ENCODE peak calls at places on chromosome 17, in ten cellular contexts. One of them, this sample, is unnamed.
A peak's percentile ranks its signal among the peaks of the same experiment; 100 is the strongest.

GRCh38 chr17:35740997-35741931 is 9.8 kb downstream of the RASL10B start:
- DNase-seq in mesenchymal stem cell: no peak
- DNase-seq in upper lobe of left lung: no peak
- DNase-seq in effector memory CD4-positive, alpha-beta T cell: no peak
- DNase-seq in colonic mucosa: no peak
- DNase-seq in uterus: no peak
- DNase-seq in lower lobe of right lung: no peak
- DNase-seq in psoas muscle: no peak
- DNase-seq in Peyer's patch: no peak
- DNase-seq in testis: peak; percentile 27
- DNase-seq in this sample: no peak

GRCh38 chr17:72334205-72334604 is 213.4 kb downstream of the SOX9 start:
- DNase-seq in testis: no peak
- DNase-seq in effector memory CD4-positive, alpha-beta T cell: no peak
- DNase-seq in Peyer's patch: no peak
- DNase-seq in upper lobe of left lung: no peak
- DNase-seq in colonic mucosa: no peak
- DNase-seq in psoas muscle: no peak
- DNase-seq in mesenchymal stem cell: peak; percentile 72
- DNase-seq in uterus: no peak
- DNase-seq in lower lobe of right lung: no peak
- DNase-seq in this sample: no peak

GRCh38 chr17:41486316-41486715 is 3.4 kb downstream of the KRT36 start:
- DNase-seq in lower lobe of right lung: no peak
- DNase-seq in upper lobe of left lung: no peak
- DNase-seq in uterus: no peak
- DNase-seq in colonic mucosa: no peak
- DNase-seq in testis: no peak
- DNase-seq in Peyer's patch: peak; percentile 37
- DNase-seq in mesenchymal stem cell: no peak
- DNase-seq in effector memory CD4-positive, alpha-beta T cell: no peak
- DNase-seq in psoas muscle: no peak
- DNase-seq in this sample: no peak

GRCh38 chr17:10879110-10879509 is 41.2 kb upstream of the PIRT start:
- DNase-seq in psoas muscle: no peak
- DNase-seq in effector memory CD4-positive, alpha-beta T cell: no peak
- DNase-seq in mesenchymal stem cell: no peak
- DNase-seq in Peyer's patch: no peak
- DNase-seq in testis: peak; percentile 50
- DNase-seq in upper lobe of left lung: no peak
- DNase-seq in lower lobe of right lung: no peak
- DNase-seq in uterus: no peak
- DNase-seq in colonic mucosa: peak; percentile 45
- DNase-seq in this sample: peak; percentile 12

GRCh38 chr17:694239-694638 is 20.4 kb downstream of the VPS53 start:
- DNase-seq in psoas muscle: no peak
- DNase-seq in lower lobe of right lung: no peak
- DNase-seq in testis: no peak
- DNase-seq in Peyer's patch: no peak
- DNase-seq in mesenchymal stem cell: peak; percentile 92
- DNase-seq in colonic mucosa: no peak
- DNase-seq in uterus: no peak
- DNase-seq in effector memory CD4-positive, alpha-beta T cell: no peak
- DNase-seq in upper lobe of left lung: no peak
- DNase-seq in this sample: no peak

GRCh38 chr17:75959046-75959838 is 18.4 kb upstream of the FBF1 start:
- DNase-seq in upper lobe of left lung: no peak
- DNase-seq in Peyer's patch: no peak
- DNase-seq in colonic mucosa: no peak
- DNase-seq in testis: no peak
- DNase-seq in lower lobe of right lung: no peak
- DNase-seq in mesenchymal stem cell: no peak
- DNase-seq in psoas muscle: no peak
- DNase-seq in uterus: no peak
- DNase-seq in effector memory CD4-positive, alpha-beta T cell: no peak
- DNase-seq in this sample: no peak

GRCh38 chr17:80316927-80317705 is 56.5 kb downstream of the RNF213 start:
- DNase-seq in uterus: no peak
- DNase-seq in lower lobe of right lung: no peak
- DNase-seq in effector memory CD4-positive, alpha-beta T cell: no peak
- DNase-seq in psoas muscle: no peak
- DNase-seq in colonic mucosa: no peak
- DNase-seq in testis: no peak
- DNase-seq in Peyer's patch: peak; percentile 29
- DNase-seq in upper lobe of left lung: no peak
- DNase-seq in mesenchymal stem cell: no peak
- DNase-seq in this sample: no peak

GRCh38 chr17:42424991-42425610 is 2.0 kb upstream of the CAVIN1 start:
- DNase-seq in effector memory CD4-positive, alpha-beta T cell: no peak
- DNase-seq in lower lobe of right lung: no peak
- DNase-seq in upper lobe of left lung: no peak
- DNase-seq in colonic mucosa: no peak
- DNase-seq in uterus: no peak
- DNase-seq in mesenchymal stem cell: peak; percentile 44
- DNase-seq in psoas muscle: no peak
- DNase-seq in Peyer's patch: no peak
- DNase-seq in testis: no peak
- DNase-seq in this sample: no peak

GRCh38 chr17:31411707-31412285 is 20.3 kb downstream of the RAB11FIP4 start:
- DNase-seq in psoas muscle: no peak
- DNase-seq in upper lobe of left lung: no peak
- DNase-seq in effector memory CD4-positive, alpha-beta T cell: no peak
- DNase-seq in colonic mucosa: no peak
- DNase-seq in testis: no peak
- DNase-seq in mesenchymal stem cell: no peak
- DNase-seq in Peyer's patch: no peak
- DNase-seq in lower lobe of right lung: no peak
- DNase-seq in uterus: no peak
- DNase-seq in this sample: no peak

GRCh38 chr17:8108972-8109668 is 9.2 kb downstream of the ALOXE3 start:
- DNase-seq in uterus: no peak
- DNase-seq in psoas muscle: no peak
- DNase-seq in effector memory CD4-positive, alpha-beta T cell: no peak
- DNase-seq in testis: no peak
- DNase-seq in mesenchymal stem cell: no peak
- DNase-seq in upper lobe of left lung: no peak
- DNase-seq in Peyer's patch: no peak
- DNase-seq in lower lobe of right lung: no peak
- DNase-seq in colonic mucosa: no peak
- DNase-seq in this sample: no peak

GRCh38 chr17:55487727-55488436 is 23.4 kb downstream of the SMIM36 start:
- DNase-seq in mesenchymal stem cell: peak; percentile 53
- DNase-seq in lower lobe of right lung: no peak
- DNase-seq in effector memory CD4-positive, alpha-beta T cell: no peak
- DNase-seq in colonic mucosa: no peak
- DNase-seq in upper lobe of left lung: no peak
- DNase-seq in testis: no peak
- DNase-seq in uterus: no peak
- DNase-seq in Peyer's patch: no peak
- DNase-seq in psoas muscle: no peak
- DNase-seq in this sample: no peak

DNA sequence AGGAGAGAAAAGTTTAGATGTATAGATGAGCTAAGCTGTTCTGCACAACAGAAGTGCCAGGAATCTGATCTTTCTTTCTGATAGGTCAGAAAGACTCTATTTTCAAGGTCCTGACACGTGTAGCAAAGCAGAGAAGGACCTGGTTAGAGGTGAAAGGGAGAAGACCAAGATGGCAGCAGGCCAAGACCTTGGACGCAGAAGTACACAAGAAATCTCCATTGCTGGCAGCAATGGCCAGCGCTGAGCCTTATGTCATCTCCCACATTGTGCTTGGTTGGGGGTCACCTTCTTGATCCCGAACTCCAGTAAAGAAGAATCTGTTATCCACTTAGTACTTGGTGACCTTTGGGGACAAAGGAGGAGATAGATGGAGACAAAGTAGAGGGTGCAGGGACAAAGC is 41.8 kb upstream of the AKAP1 start:
- DNase-seq in mesenchymal stem cell: no peak
- DNase-seq in upper lobe of left lung: no peak
- DNase-seq in lower lobe of right lung: no peak
- DNase-seq in colonic mucosa: peak; percentile 16
- DNase-seq in testis: no peak
- DNase-seq in Peyer's patch: no peak
- DNase-seq in uterus: no peak
- DNase-seq in effector memory CD4-positive, alpha-beta T cell: no peak
- DNase-seq in psoas muscle: no peak
- DNase-seq in this sample: peak; percentile 18
- H3K27me3 ChIP-seq in mesenchymal stem cell: peaks cover 73% of the 10 kb centered on the region
- H3K27me3 ChIP-seq in upper lobe of left lung: no peaks in the 10 kb centered on the region
- H3K27me3 ChIP-seq in lower lobe of right lung: peaks cover 27% of the 10 kb centered on the region
- H3K27me3 ChIP-seq in colonic mucosa: peaks cover 7% of the 10 kb centered on the region
- H3K27me3 ChIP-seq in testis: no peaks in the 10 kb centered on the region
- H3K27me3 ChIP-seq in Peyer's patch: peaks cover 6% of the 10 kb centered on the region
- H3K27me3 ChIP-seq in uterus: no peaks in the 10 kb centered on the region
- H3K27me3 ChIP-seq in effector memory CD4-positive, alpha-beta T cell: peaks cover 24% of the 10 kb centered on the region
- H3K27me3 ChIP-seq in psoas muscle: no peaks in the 10 kb centered on the region
- H3K27me3 ChIP-seq in this sample: no peaks in the 10 kb centered on the region

DNA sequence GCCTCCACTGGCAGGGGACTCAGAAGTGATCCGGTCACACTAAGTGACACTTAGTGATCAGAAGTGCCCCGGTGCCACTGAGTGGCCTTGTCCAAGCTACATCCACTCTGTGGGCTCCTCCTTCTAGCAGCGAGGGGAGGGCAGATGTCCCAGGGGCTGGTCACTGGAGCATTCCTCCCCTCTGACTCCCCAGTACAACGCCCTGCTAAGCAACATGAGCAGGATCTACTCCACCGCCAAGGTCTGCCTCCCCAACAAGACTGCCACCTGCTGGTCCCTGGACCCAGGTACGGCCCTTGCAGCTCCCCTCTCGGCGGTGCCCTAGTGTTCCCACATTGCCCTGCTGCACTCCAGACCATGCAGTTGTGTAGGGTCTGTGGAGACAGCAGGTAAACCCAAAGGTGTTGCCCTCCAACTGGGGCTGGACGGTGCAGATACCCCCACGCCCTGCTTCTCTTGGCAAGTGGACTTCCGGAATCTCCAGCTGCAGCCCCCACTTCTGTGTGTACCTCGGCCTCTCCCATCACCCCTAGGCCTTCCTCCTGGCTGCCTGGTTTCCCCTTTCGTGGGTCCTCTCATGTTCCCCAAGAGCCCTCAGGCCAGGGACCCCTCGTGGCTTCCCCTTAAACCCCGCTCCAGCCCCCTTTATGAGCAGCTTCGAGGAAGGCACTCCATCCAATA is 2.1 kb downstream of the ACE start:
- DNase-seq in effector memory CD4-positive, alpha-beta T cell: peak; percentile 61
- DNase-seq in Peyer's patch: peak; percentile 90
- DNase-seq in testis: peak; percentile 83
- DNase-seq in upper lobe of left lung: peak; percentile 81
- DNase-seq in mesenchymal stem cell: peak; percentile 90
- DNase-seq in uterus: peak; percentile 73
- DNase-seq in psoas muscle: peak; percentile 76
- DNase-seq in lower lobe of right lung: peak; percentile 83
- DNase-seq in colonic mucosa: peak; percentile 89
- DNase-seq in this sample: peak; percentile 93
- H3K27me3 ChIP-seq in effector memory CD4-positive, alpha-beta T cell: peaks cover 5% of the 10 kb centered on the region
- H3K27me3 ChIP-seq in Peyer's patch: no peaks in the 10 kb centered on the region
- H3K27me3 ChIP-seq in testis: no peaks in the 10 kb centered on the region
- H3K27me3 ChIP-seq in upper lobe of left lung: peaks cover 14% of the 10 kb centered on the region
- H3K27me3 ChIP-seq in mesenchymal stem cell: no peaks in the 10 kb centered on the region
- H3K27me3 ChIP-seq in uterus: no peaks in the 10 kb centered on the region
- H3K27me3 ChIP-seq in psoas muscle: peaks cover 15% of the 10 kb centered on the region
- H3K27me3 ChIP-seq in lower lobe of right lung: peaks cover 25% of the 10 kb centered on the region
- H3K27me3 ChIP-seq in colonic mucosa: peaks cover 6% of the 10 kb centered on the region
- H3K27me3 ChIP-seq in this sample: no peaks in the 10 kb centered on the region

DNA sequence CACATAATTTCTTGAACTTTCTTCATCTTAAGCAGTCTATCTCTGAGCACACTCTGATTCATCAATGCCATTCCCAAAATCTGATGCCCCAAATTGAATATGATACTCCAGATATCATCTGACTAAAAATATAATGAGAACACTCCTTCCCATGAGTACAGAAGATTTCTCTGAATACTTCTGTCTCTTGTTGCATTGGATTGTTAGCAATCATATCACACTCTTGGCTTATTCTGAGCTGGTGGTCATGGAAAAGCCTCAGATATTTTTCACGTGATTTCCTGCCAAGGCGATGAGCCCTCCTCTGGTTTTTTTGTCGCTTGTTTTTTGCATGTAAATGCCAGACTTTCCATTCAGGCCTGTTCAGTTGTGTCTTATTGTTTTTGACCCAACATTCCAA is 87.2 kb downstream of the NOG start:
- DNase-seq in Peyer's patch: no peak
- DNase-seq in mesenchymal stem cell: no peak
- DNase-seq in uterus: no peak
- DNase-seq in colonic mucosa: no peak
- DNase-seq in psoas muscle: no peak
- DNase-seq in upper lobe of left lung: no peak
- DNase-seq in effector memory CD4-positive, alpha-beta T cell: no peak
- DNase-seq in lower lobe of right lung: no peak
- DNase-seq in testis: no peak
- DNase-seq in this sample: no peak
- H3K27me3 ChIP-seq in Peyer's patch: peaks cover 5% of the 10 kb centered on the region
- H3K27me3 ChIP-seq in mesenchymal stem cell: peaks cover 59% of the 10 kb centered on the region
- H3K27me3 ChIP-seq in uterus: no peaks in the 10 kb centered on the region
- H3K27me3 ChIP-seq in colonic mucosa: peaks cover 19% of the 10 kb centered on the region
- H3K27me3 ChIP-seq in psoas muscle: peaks cover 2% of the 10 kb centered on the region
- H3K27me3 ChIP-seq in upper lobe of left lung: peaks cover 8% of the 10 kb centered on the region
- H3K27me3 ChIP-seq in effector memory CD4-positive, alpha-beta T cell: peaks cover 20% of the 10 kb centered on the region
- H3K27me3 ChIP-seq in lower lobe of right lung: peaks cover 64% of the 10 kb centered on the region
- H3K27me3 ChIP-seq in testis: no peaks in the 10 kb centered on the region
- H3K27me3 ChIP-seq in this sample: peaks cover 22% of the 10 kb centered on the region

GRCh38 chr17:29014716-29015115 is 8.9 kb upstream of the SEZ6 start:
- DNase-seq in testis: no peak
- DNase-seq in upper lobe of left lung: no peak
- DNase-seq in psoas muscle: no peak
- DNase-seq in colonic mucosa: no peak
- DNase-seq in mesenchymal stem cell: no peak
- DNase-seq in lower lobe of right lung: no peak
- DNase-seq in Peyer's patch: no peak
- DNase-seq in effector memory CD4-positive, alpha-beta T cell: no peak
- DNase-seq in uterus: no peak
- DNase-seq in this sample: no peak

GRCh38 chr17:29019475-29020181 is 13.8 kb upstream of the SEZ6 start:
- DNase-seq in mesenchymal stem cell: no peak
- DNase-seq in upper lobe of left lung: no peak
- DNase-seq in psoas muscle: no peak
- DNase-seq in lower lobe of right lung: no peak
- DNase-seq in uterus: no peak
- DNase-seq in colonic mucosa: no peak
- DNase-seq in Peyer's patch: no peak
- DNase-seq in effector memory CD4-positive, alpha-beta T cell: no peak
- DNase-seq in testis: no peak
- DNase-seq in this sample: peak; percentile 31

GRCh38 chr17:29016635-29017034 is 10.8 kb upstream of the SEZ6 start:
- DNase-seq in lower lobe of right lung: no peak
- DNase-seq in Peyer's patch: no peak
- DNase-seq in upper lobe of left lung: no peak
- DNase-seq in psoas muscle: no peak
- DNase-seq in uterus: no peak
- DNase-seq in effector memory CD4-positive, alpha-beta T cell: no peak
- DNase-seq in mesenchymal stem cell: no peak
- DNase-seq in colonic mucosa: no peak
- DNase-seq in testis: no peak
- DNase-seq in this sample: no peak

GRCh38 chr17:29021251-29021650 is 15.4 kb upstream of the SEZ6 start:
- DNase-seq in Peyer's patch: no peak
- DNase-seq in colonic mucosa: no peak
- DNase-seq in effector memory CD4-positive, alpha-beta T cell: no peak
- DNase-seq in upper lobe of left lung: no peak
- DNase-seq in lower lobe of right lung: no peak
- DNase-seq in uterus: no peak
- DNase-seq in mesenchymal stem cell: no peak
- DNase-seq in psoas muscle: no peak
- DNase-seq in testis: no peak
- DNase-seq in this sample: no peak

GRCh38 chr17:29018788-29019474 is 13.1 kb upstream of the SEZ6 start:
- DNase-seq in uterus: no peak
- DNase-seq in upper lobe of left lung: no peak
- DNase-seq in effector memory CD4-positive, alpha-beta T cell: no peak
- DNase-seq in psoas muscle: no peak
- DNase-seq in testis: no peak
- DNase-seq in mesenchymal stem cell: no peak
- DNase-seq in colonic mucosa: no peak
- DNase-seq in lower lobe of right lung: no peak
- DNase-seq in Peyer's patch: no peak
- DNase-seq in this sample: no peak
- H3K27me3 ChIP-seq in uterus: no peaks in the 10 kb centered on the region
- H3K27me3 ChIP-seq in upper lobe of left lung: peaks cover 9% of the 10 kb centered on the region
- H3K27me3 ChIP-seq in effector memory CD4-positive, alpha-beta T cell: peaks cover 19% of the 10 kb centered on the region
- H3K27me3 ChIP-seq in psoas muscle: peaks cover 15% of the 10 kb centered on the region
- H3K27me3 ChIP-seq in testis: no peaks in the 10 kb centered on the region
- H3K27me3 ChIP-seq in mesenchymal stem cell: peaks cover 95% of the 10 kb centered on the region
- H3K27me3 ChIP-seq in colonic mucosa: peaks cover 10% of the 10 kb centered on the region
- H3K27me3 ChIP-seq in lower lobe of right lung: peaks cover 48% of the 10 kb centered on the region
- H3K27me3 ChIP-seq in Peyer's patch: no peaks in the 10 kb centered on the region
- H3K27me3 ChIP-seq in this sample: no peaks in the 10 kb centered on the region